ENCODE peak calls at places on chromosomes 5 and 9, in seven cellular contexts. C is Peyer's patch, P is HepG2, I is astrocyte of the spinal cord, W is ovary, B is right lobe of liver, M is tibial artery. S is an unnamed sample.

GRCh38 chr9:71758277-71758676 is 10.0 kb downstream of the CEMIP2 start:
- DNase-seq in C (no peak), P (no peak), I (no peak), W (no peak), B (no peak), M (no peak), S (no peak)

GRCh38 chr9:130833324-130833990 is 1.6 kb upstream of the ABL1 start:
- DNase-seq in C (no peak), P (no peak), I (peak; percentile 78), W (no peak), B (no peak), M (no peak), S (peak; percentile 43)

GRCh38 chr9:2241461-2241874 is 226.3 kb downstream of the SMARCA2 start:
- DNase-seq in C (no peak), P (no peak), I (peak; percentile 95), W (peak; percentile 50), B (no peak), M (no peak), S (peak; percentile 78)

GRCh38 chr9:25350011-25350410 is 328.2 kb downstream of the TUSC1 start:
- DNase-seq in C (no peak), P (no peak), I (no peak), W (no peak), B (no peak), M (no peak), S (no peak)

GRCh38 chr5:133344266-133344665 is 268.1 kb downstream of the FSTL4 start:
- DNase-seq in C (no peak), P (no peak), I (no peak), W (no peak), B (no peak), M (no peak), S (no peak)

GRCh38 chr5:54844905-54845566 is 140.4 kb downstream of the ESM1 start:
- DNase-seq in C (no peak), P (peak; percentile 8), I (peak; percentile 77), W (no peak), B (no peak), M (no peak), S (peak; percentile 76)

GRCh38 chr9:35619800-35620158 is 1.6 kb upstream of the CD72 start:
- DNase-seq in C (no peak), P (no peak), I (no peak), W (no peak), B (no peak), M (no peak), S (no peak)

GRCh38 chr5:59428391-59428790 is 465.1 kb downstream of the PDE4D start:
- DNase-seq in C (no peak), P (no peak), I (peak; percentile 24), W (no peak), B (no peak), M (no peak), S (no peak)

GRCh38 chr9:33139421-33140228 is 27.5 kb downstream of the B4GALT1 start:
- DNase-seq in C (no peak), P (peak; percentile 88), I (peak; percentile 97), W (peak; percentile 92), B (peak; percentile 90), M (peak; percentile 85), S (peak; percentile 97)

GRCh38 chr9:134391319-134392231 is 65.3 kb downstream of the RXRA start:
- DNase-seq in C (no peak), P (no peak), I (no peak), W (no peak), B (no peak), M (no peak), S (no peak)

GRCh38 chr9:96460470-96460869 is 10.5 kb downstream of the HABP4 start:
- DNase-seq in C (no peak), P (no peak), I (no peak), W (no peak), B (no peak), M (no peak), S (peak; percentile 84)

GRCh38 chr5:7597058-7597457 is 201.1 kb downstream of the ADCY2 start:
- DNase-seq in C (no peak), P (no peak), I (no peak), W (no peak), B (no peak), M (no peak), S (no peak)

GRCh38 chr5:57504357-57504756 is 21.7 kb upstream of the ACTBL2 start:
- DNase-seq in C (no peak), P (no peak), I (no peak), W (no peak), B (no peak), M (no peak), S (no peak)

GRCh38 chr5:15554542-15554941 is 54.6 kb downstream of the FBXL7 start:
- DNase-seq in C (no peak), P (no peak), I (no peak), W (no peak), B (no peak), M (no peak), S (no peak)

GRCh38 chr9:125701351-125701750 is 5.7 kb downstream of the MAPKAP1 start:
- DNase-seq in C (no peak), P (no peak), I (peak; percentile 68), W (no peak), B (no peak), M (no peak), S (peak; percentile 80)

GRCh38 chr9:4090491-4090890 is 209.4 kb downstream of the GLIS3 start:
- DNase-seq in C (no peak), P (no peak), I (no peak), W (no peak), B (no peak), M (no peak), S (no peak)

GRCh38 chr9:98807811-98808195 is 333 bp downstream of the GALNT12 start:
- DNase-seq in C (peak; percentile 64), P (no peak), I (no peak), W (no peak), B (no peak), M (no peak), S (no peak)

DNA sequence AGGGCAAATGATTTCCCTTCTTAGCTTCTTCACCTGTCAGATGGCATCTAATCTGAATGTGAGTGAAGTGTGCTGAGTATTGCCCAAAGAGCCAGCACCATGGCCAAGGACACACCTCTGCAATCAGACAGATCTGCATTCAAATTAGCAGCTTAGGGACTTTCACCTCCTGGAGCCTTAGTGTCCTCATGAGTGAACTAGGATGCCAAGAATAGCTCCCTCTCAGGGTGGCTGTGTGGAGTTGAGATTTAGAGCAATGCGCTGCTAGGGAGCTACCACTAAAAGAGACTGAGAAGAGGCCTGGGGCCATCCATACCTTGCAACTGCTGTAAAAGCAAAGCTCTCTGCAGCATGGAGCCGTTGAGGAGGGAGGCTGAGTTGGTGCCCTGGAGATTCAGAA is 1.4 kb downstream of the CIZ1 start:
- DNase-seq in C (no peak), P (no peak), I (no peak), W (no peak), B (no peak), M (no peak), S (no peak)
- H3K4me3 ChIP-seq in C (no peak overlapping the region), P (peak overlapping the region; percentile 75), I (no peak overlapping the region), W (no peak overlapping the region), B (no peak overlapping the region), M (peak overlapping the region; percentile 58), S (peak overlapping the region; percentile 87)

GRCh38 chr5:96342581-96342980 is 90.5 kb downstream of the PCSK1 start:
- DNase-seq in C (no peak), P (no peak), I (no peak), W (no peak), B (no peak), M (no peak), S (peak; percentile 43)

GRCh38 chr5:96347502-96348292 is 85.4 kb downstream of the PCSK1 start:
- DNase-seq in C (no peak), P (peak; percentile 10), I (no peak), W (no peak), B (no peak), M (no peak), S (no peak)

GRCh38 chr5:96343094-96343493 is 90.0 kb downstream of the PCSK1 start:
- DNase-seq in C (no peak), P (no peak), I (no peak), W (no peak), B (no peak), M (no peak), S (no peak)

GRCh38 chr5:96348536-96348935 is 84.5 kb downstream of the PCSK1 start:
- DNase-seq in C (no peak), P (no peak), I (no peak), W (no peak), B (no peak), M (no peak), S (no peak)

DNA sequence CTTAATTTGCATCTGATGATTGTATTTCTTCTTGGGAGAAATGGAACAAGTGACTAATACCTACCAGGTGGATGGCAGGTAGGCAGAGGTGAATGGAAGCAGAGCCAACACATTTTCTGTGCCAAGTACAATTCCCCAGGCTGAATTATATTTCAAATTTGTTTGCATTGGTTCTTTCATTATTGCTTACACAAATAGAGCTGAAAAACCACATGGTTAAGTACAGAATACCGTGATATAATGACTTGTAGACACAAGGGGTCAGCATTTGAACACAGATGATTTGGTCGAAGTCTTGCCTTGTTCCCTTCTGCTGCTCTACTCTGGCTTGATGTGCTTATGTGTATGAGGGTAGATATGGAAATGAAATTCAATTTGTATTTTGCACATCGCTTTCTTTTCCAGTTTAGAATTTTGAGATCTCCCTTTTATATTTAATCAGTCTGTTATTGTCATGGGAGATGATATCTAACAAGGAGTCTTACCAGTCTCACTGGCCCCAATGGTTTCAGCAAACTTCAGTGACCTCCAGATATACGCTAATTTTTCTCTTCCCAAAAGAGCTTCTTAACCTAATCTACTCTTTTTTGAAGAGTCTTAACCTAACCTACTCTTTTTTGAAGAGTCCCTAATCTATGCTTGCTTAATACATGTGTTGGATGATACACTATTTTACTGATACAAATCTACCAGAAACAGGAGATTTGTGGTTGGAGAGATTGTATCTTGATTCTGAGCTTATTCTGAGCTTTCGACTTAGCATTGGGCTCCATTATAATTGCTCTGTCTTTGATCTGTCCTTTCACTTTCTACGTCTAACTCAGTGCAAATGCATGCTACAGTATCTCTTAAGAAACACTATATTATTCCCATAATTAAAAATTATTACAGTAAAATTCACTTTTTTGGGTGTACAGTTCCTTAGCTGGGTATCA is 88.1 kb downstream of the PCSK1 start:
- DNase-seq in C (no peak), P (peak; percentile 64), I (peak; percentile 81), W (no peak), B (no peak), M (no peak), S (peak; percentile 82)
- TF ChIP-seq CTCF in C (no peak), P (peak; percentile 83), I (peak; percentile 50), W (no peak), B (peak; percentile 66), M (peak; percentile 81), S (peak; percentile 76)

GRCh38 chr5:154191467-154192261 is 1.1 kb downstream of the GALNT10 start:
- DNase-seq in C (no peak), P (no peak), I (peak; percentile 34), W (no peak), B (no peak), M (no peak), S (peak; percentile 45)
- H3K4me3 ChIP-seq in C (peak overlapping the region; percentile 79), P (no peak overlapping the region), I (peak overlapping the region; percentile 68), W (peak overlapping the region; percentile 96), B (no peak overlapping the region), M (peak overlapping the region; percentile 86), S (peak overlapping the region; percentile 93)

GRCh38 chr9:83196946-83197345 is 134.0 kb upstream of the RASEF start:
- DNase-seq in C (no peak), P (no peak), I (peak; percentile 12), W (no peak), B (no peak), M (no peak), S (no peak)
- TF ChIP-seq CTCF in C (no peak), P (no peak), I (no peak), W (no peak), B (no peak), M (no peak), S (no peak)